ENCODE peak calls at places on chromosomes 16 and 17, in four cellular contexts. One of them, this sample, is unnamed.

GRCh38 chr17:81673561-81674258 is 7.2 kb downstream of the CCDC137 start:
- DNase-seq in SHP77: no peak
- DNase-seq in NCI-H460: no peak
- DNase-seq in amniotic stem cell: no peak
- DNase-seq in this sample: no peak

GRCh38 chr16:74073471-74073870 is 223.1 kb upstream of the PSMD7 start:
- DNase-seq in SHP77: no peak
- DNase-seq in amniotic stem cell: no peak
- DNase-seq in NCI-H460: no peak
- DNase-seq in this sample: no peak

GRCh38 chr17:8173056-8173870 is 2.9 kb downstream of the TMEM107 start:
- DNase-seq in SHP77: peak; percentile 98
- DNase-seq in NCI-H460: peak; percentile 99
- DNase-seq in amniotic stem cell: peak; percentile 91
- DNase-seq in this sample: no peak

GRCh38 chr16:57694556-57695377 is at the start of gene DRC7:
- DNase-seq in amniotic stem cell: no peak
- DNase-seq in NCI-H460: peak; percentile 26
- DNase-seq in SHP77: peak; percentile 76
- DNase-seq in this sample: peak; percentile 92

GRCh38 chr16:18958621-18959578 is 24.8 kb upstream of the TMC7 start:
- DNase-seq in SHP77: no peak
- DNase-seq in NCI-H460: no peak
- DNase-seq in amniotic stem cell: no peak
- DNase-seq in this sample: no peak

GRCh38 chr17:45361451-45361850 is 44.6 kb upstream of the MAP3K14 start:
- DNase-seq in amniotic stem cell: no peak
- DNase-seq in SHP77: no peak
- DNase-seq in NCI-H460: no peak
- DNase-seq in this sample: no peak

GRCh38 chr17:20267459-20267842 is 199.9 kb downstream of the LGALS9B start:
- DNase-seq in amniotic stem cell: no peak
- DNase-seq in SHP77: no peak
- DNase-seq in NCI-H460: no peak
- DNase-seq in this sample: no peak

GRCh38 chr16:67181346-67181745 is 2.4 kb downstream of the MATCAP1 start:
- DNase-seq in SHP77: no peak
- DNase-seq in amniotic stem cell: no peak
- DNase-seq in NCI-H460: no peak
- DNase-seq in this sample: no peak

GRCh38 chr17:16371742-16372141 is 9.1 kb upstream of the UBB start:
- DNase-seq in SHP77: peak; percentile 78
- DNase-seq in amniotic stem cell: no peak
- DNase-seq in NCI-H460: no peak
- DNase-seq in this sample: no peak

GRCh38 chr16:88355389-88356123 is 27.2 kb upstream of the ZNF469 start:
- DNase-seq in amniotic stem cell: no peak
- DNase-seq in NCI-H460: no peak
- DNase-seq in SHP77: no peak
- DNase-seq in this sample: no peak

GRCh38 chr16:13305019-13305755 is 403.8 kb downstream of the SHISA9 start:
- DNase-seq in NCI-H460: no peak
- DNase-seq in amniotic stem cell: no peak
- DNase-seq in SHP77: no peak
- DNase-seq in this sample: no peak

GRCh38 chr16:4081577-4082021 is 34.6 kb downstream of the ADCY9 start:
- DNase-seq in amniotic stem cell: no peak
- DNase-seq in NCI-H460: no peak
- DNase-seq in SHP77: no peak
- DNase-seq in this sample: no peak

GRCh38 chr16:73054131-73054496 is 6.2 kb upstream of the ZFHX3 start:
- DNase-seq in amniotic stem cell: no peak
- DNase-seq in SHP77: peak; percentile 55
- DNase-seq in NCI-H460: no peak
- DNase-seq in this sample: no peak

GRCh38 chr17:11935734-11936406 is 61.4 kb downstream of the ZNF18 start:
- DNase-seq in SHP77: peak; percentile 62
- DNase-seq in amniotic stem cell: no peak
- DNase-seq in NCI-H460: peak; percentile 59
- DNase-seq in this sample: no peak

GRCh38 chr16:28981517-28981916 is 3.3 kb upstream of the LAT start:
- DNase-seq in NCI-H460: peak; percentile 9
- DNase-seq in amniotic stem cell: no peak
- DNase-seq in SHP77: no peak
- DNase-seq in this sample: peak; percentile 58

GRCh38 chr16:84303023-84303422 is 8.3 kb downstream of the WFDC1 start:
- DNase-seq in NCI-H460: no peak
- DNase-seq in amniotic stem cell: no peak
- DNase-seq in SHP77: no peak
- DNase-seq in this sample: no peak

GRCh38 chr17:57667461-57667923 is 77.6 kb downstream of the CCDC182 start:
- DNase-seq in NCI-H460: no peak
- DNase-seq in amniotic stem cell: no peak
- DNase-seq in SHP77: no peak
- DNase-seq in this sample: no peak

GRCh38 chr17:19752216-19753048 is 4.3 kb upstream of the ALDH3A1 start:
- DNase-seq in NCI-H460: no peak
- DNase-seq in amniotic stem cell: no peak
- DNase-seq in SHP77: no peak
- DNase-seq in this sample: no peak

GRCh38 chr16:349211-349610 is 3.3 kb downstream of the AXIN1 start:
- DNase-seq in SHP77: no peak
- DNase-seq in amniotic stem cell: no peak
- DNase-seq in NCI-H460: no peak
- DNase-seq in this sample: no peak

GRCh38 chr17:489758-490329 is 137.2 kb upstream of the RPH3AL start:
- DNase-seq in NCI-H460: no peak
- DNase-seq in SHP77: no peak
- DNase-seq in amniotic stem cell: no peak
- DNase-seq in this sample: no peak

GRCh38 chr16:57871457-57871856 is 69.2 kb upstream of the KIFC3 start:
- DNase-seq in amniotic stem cell: peak; percentile 38
- DNase-seq in NCI-H460: peak; percentile 20
- DNase-seq in SHP77: no peak
- DNase-seq in this sample: no peak

GRCh38 chr16:66619534-66620418 is 15.3 kb downstream of the CMTM3 start:
- DNase-seq in amniotic stem cell: no peak
- DNase-seq in NCI-H460: no peak
- DNase-seq in SHP77: no peak
- DNase-seq in this sample: no peak

GRCh38 chr16:87391324-87391949 is 699 bp upstream of the MAP1LC3B start:
- DNase-seq in amniotic stem cell: no peak
- DNase-seq in SHP77: peak; percentile 35
- DNase-seq in NCI-H460: peak; percentile 39
- DNase-seq in this sample: no peak

GRCh38 chr16:82694239-82694874 is 67.6 kb downstream of the CDH13 start:
- DNase-seq in amniotic stem cell: peak; percentile 51
- DNase-seq in SHP77: no peak
- DNase-seq in NCI-H460: no peak
- DNase-seq in this sample: no peak

GRCh38 chr17:16941643-16942042 is 30.3 kb downstream of the TNFRSF13B start:
- DNase-seq in NCI-H460: no peak
- DNase-seq in amniotic stem cell: no peak
- DNase-seq in SHP77: no peak
- DNase-seq in this sample: no peak

GRCh38 chr16:73166972-73167550 is 119.1 kb upstream of the ZFHX3 start:
- DNase-seq in NCI-H460: no peak
- DNase-seq in amniotic stem cell: no peak
- DNase-seq in SHP77: no peak
- DNase-seq in this sample: no peak

GRCh38 chr16:2159052-2159838 is 3.7 kb downstream of the TRAF7 start:
- DNase-seq in amniotic stem cell: no peak
- DNase-seq in NCI-H460: no peak
- DNase-seq in SHP77: no peak
- DNase-seq in this sample: no peak

GRCh38 chr17:39939588-39940419 is 12.3 kb downstream of the LRRC3C start:
- DNase-seq in NCI-H460: no peak
- DNase-seq in amniotic stem cell: peak; percentile 74
- DNase-seq in SHP77: peak; percentile 23
- DNase-seq in this sample: no peak

GRCh38 chr17:21475555-21475954 is 99.4 kb downstream of the KCNJ12 start:
- DNase-seq in SHP77: no peak
- DNase-seq in NCI-H460: no peak
- DNase-seq in amniotic stem cell: no peak
- DNase-seq in this sample: no peak

GRCh38 chr16:27374794-27375499 is 27.0 kb upstream of the IL21R start:
- DNase-seq in NCI-H460: peak; percentile 30
- DNase-seq in amniotic stem cell: peak; percentile 21
- DNase-seq in SHP77: peak; percentile 88
- DNase-seq in this sample: peak; percentile 69

GRCh38 chr17:10226930-10227695 is 28.7 kb upstream of the GAS7 start:
- DNase-seq in SHP77: peak; percentile 11
- DNase-seq in NCI-H460: peak; percentile 30
- DNase-seq in amniotic stem cell: no peak
- DNase-seq in this sample: peak; percentile 49

GRCh38 chr16:23024044-23024443 is 125.2 kb downstream of the USP31 start:
- DNase-seq in SHP77: no peak
- DNase-seq in NCI-H460: no peak
- DNase-seq in amniotic stem cell: no peak
- DNase-seq in this sample: no peak

GRCh38 chr16:85583491-85584181 is 29.5 kb upstream of the GSE1 start:
- DNase-seq in SHP77: no peak
- DNase-seq in amniotic stem cell: no peak
- DNase-seq in NCI-H460: no peak
- DNase-seq in this sample: no peak

GRCh38 chr17:60640503-60640902 is 37.1 kb upstream of the BCAS3 start:
- DNase-seq in amniotic stem cell: no peak
- DNase-seq in NCI-H460: no peak
- DNase-seq in SHP77: peak; percentile 12
- DNase-seq in this sample: no peak

GRCh38 chr17:79942591-79943353 is 92.9 kb downstream of the TBC1D16 start:
- DNase-seq in SHP77: no peak
- DNase-seq in NCI-H460: no peak
- DNase-seq in amniotic stem cell: no peak
- DNase-seq in this sample: peak; percentile 9

This sample was measured in 8988T.